ENCODE peak calls at places on chromosomes 11 and 22, in nine cellular contexts. V, K, B, P, E, D, M, Z and G are unnamed samples.

GRCh38 chr11:125176866-125177265 is 12.3 kb downstream of the PKNOX2 start:
- DNase-seq in B (no peak), E (no peak), V (no peak), Z (no peak), D (no peak), P (no peak), M (no peak), K (no peak), G (no peak)

GRCh38 chr22:25545677-25546076 is 18.8 kb upstream of the GRK3 start:
- DNase-seq in Z (no peak), K (no peak), B (no peak), M (no peak), E (no peak), D (no peak), V (no peak), P (no peak), G (no peak)

GRCh38 chr22:49964493-49965290 is 4.1 kb downstream of the PIM3 start:
- DNase-seq in K (no peak), Z (peak; percentile 28), P (no peak), E (peak; percentile 28), D (no peak), V (peak; percentile 73), M (peak; percentile 71), B (peak; percentile 20), G (peak; percentile 69)

GRCh38 chr11:128965485-128965884 is 22.8 kb upstream of the TP53AIP1 start:
- DNase-seq in E (no peak), P (no peak), M (no peak), B (no peak), Z (no peak), V (no peak), K (no peak), D (peak; percentile 47), G (no peak)

GRCh38 chr11:69342588-69343330 is 48.8 kb downstream of the MYEOV start:
- DNase-seq in E (no peak), M (no peak), P (no peak), D (no peak), Z (peak; percentile 26), V (no peak), B (no peak), K (no peak), G (peak; percentile 83)

GRCh38 chr22:49107961-49108530 is 719.6 kb downstream of the BRD1 start:
- DNase-seq in K (no peak), B (no peak), E (no peak), Z (no peak), D (no peak), V (no peak), P (no peak), M (no peak), G (peak; percentile 68)

GRCh38 chr11:10918698-10919097 is 60.8 kb upstream of the ZBED5 start:
- DNase-seq in Z (no peak), V (no peak), M (no peak), E (no peak), D (no peak), K (no peak), B (no peak), P (no peak), G (no peak)

GRCh38 chr11:70906101-70906500 is 346.3 kb downstream of the SHANK2 start:
- DNase-seq in E (no peak), K (no peak), B (no peak), P (no peak), M (no peak), Z (no peak), V (no peak), D (no peak), G (no peak)

GRCh38 chr22:46196268-46196667 is 45.9 kb downstream of the PPARA start:
- DNase-seq in D (no peak), K (no peak), V (no peak), E (peak; percentile 77), B (no peak), P (peak; percentile 64), Z (no peak), M (no peak), G (no peak)

GRCh38 chr11:110471315-110471714 is 41.6 kb downstream of the FDX1 start:
- DNase-seq in P (no peak), Z (no peak), D (peak; percentile 63), V (no peak), K (no peak), B (no peak), E (no peak), M (no peak), G (no peak)

GRCh38 chr11:120675171-120675570 is 163.6 kb downstream of the GRIK4 start:
- DNase-seq in K (no peak), Z (no peak), D (peak; percentile 11), M (no peak), B (no peak), V (no peak), P (no peak), E (no peak), G (no peak)

GRCh38 chr22:22930222-22930497 is 42.5 kb downstream of the IGLL5 start:
- DNase-seq in Z (no peak), P (no peak), D (no peak), E (no peak), V (no peak), K (no peak), B (no peak), M (no peak), G (peak; percentile 52)

GRCh38 chr11:114847599-114847998 is 169.3 kb downstream of the NXPE2 start:
- DNase-seq in Z (no peak), K (no peak), V (no peak), D (no peak), E (no peak), P (no peak), B (no peak), M (no peak), G (no peak)

GRCh38 chr22:50622723-50623327 is 5.1 kb downstream of the ARSA start:
- DNase-seq in M (peak; percentile 66), Z (no peak), P (no peak), E (peak; percentile 92), K (no peak), B (no peak), V (no peak), D (no peak), G (no peak)

GRCh38 chr11:108431997-108432396 is 35.3 kb downstream of the C11orf65 start:
- DNase-seq in K (no peak), E (no peak), P (no peak), B (no peak), D (no peak), M (no peak), Z (no peak), V (no peak), G (no peak)

GRCh38 chr11:69293819-69294505 is at the start of gene MYEOV:
- DNase-seq in B (no peak), D (peak; percentile 51), E (peak; percentile 67), K (no peak), Z (peak; percentile 61), V (no peak), M (no peak), P (no peak), G (peak; percentile 42)

GRCh38 chr11:117189941-117190544 is 9.1 kb upstream of the TAGLN start:
- DNase-seq in M (peak; percentile 35), Z (no peak), V (peak; percentile 61), D (no peak), B (no peak), K (no peak), E (no peak), P (no peak), G (peak; percentile 55)

GRCh38 chr11:65077466-65077865 is 6.4 kb downstream of the CDCA5 start:
- DNase-seq in E (no peak), V (no peak), Z (no peak), K (no peak), M (no peak), D (peak; percentile 32), P (no peak), B (no peak), G (no peak)

GRCh38 chr11:67583319-67584204 is at the start of gene GSTP1:
- DNase-seq in E (peak; percentile 88), P (peak; percentile 93), M (peak; percentile 95), B (peak; percentile 93), K (peak; percentile 76), D (peak; percentile 88), Z (peak; percentile 90), V (peak; percentile 94), G (peak; percentile 96)
- TF ChIP-seq CTCF in E (no peak), P (peak; percentile 86), M (peak; percentile 71), B (peak; percentile 83), K (peak; percentile 51), D (peak; percentile 48), Z (peak; percentile 20), V (peak; percentile 77), G (peak; percentile 87)

DNA sequence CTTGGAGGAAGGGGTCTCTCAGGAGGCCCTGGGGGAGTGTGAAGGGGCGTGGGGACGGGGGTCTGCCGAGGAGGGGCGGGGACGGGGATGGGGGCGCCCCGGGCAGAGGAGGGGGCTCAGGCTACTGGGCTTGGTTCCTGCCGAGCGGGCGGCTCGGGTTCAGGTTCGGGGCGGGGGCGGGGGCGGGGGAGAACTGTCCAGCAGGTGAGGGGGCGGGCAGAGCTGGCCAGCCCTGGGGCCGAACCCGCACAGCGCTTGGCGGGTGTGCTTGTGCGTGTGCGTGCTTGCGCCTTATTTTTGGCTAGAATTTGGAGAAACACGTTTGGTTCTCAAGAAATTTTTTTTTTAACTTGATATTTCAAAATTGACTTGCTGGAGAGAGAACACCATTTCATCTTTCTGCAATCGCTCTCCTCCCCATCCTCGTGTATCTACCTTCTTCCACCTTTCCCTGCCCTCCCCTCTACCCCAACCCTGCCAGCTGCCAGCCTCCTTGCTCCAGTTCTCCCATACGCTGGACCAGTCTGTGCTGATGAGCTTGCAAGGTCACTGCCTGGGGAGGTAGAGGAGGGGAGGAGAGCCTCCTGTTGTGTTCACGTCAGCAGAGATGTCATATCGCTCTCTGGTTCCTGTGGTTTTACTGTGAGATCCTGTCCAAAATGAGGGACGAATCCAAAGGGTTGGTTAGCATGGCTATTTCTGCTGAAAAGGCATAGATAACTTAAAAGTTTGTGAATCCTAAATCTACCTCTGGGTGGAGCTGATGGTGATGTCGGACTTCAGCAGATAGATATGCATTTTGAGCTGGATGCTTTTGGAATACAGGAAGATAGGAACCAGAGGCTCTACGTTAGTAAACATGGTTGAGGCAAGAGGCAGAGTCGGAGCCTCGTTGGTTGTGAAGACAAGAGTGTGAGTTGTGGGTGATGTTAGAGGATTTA is 668 bp downstream of the MADD start:
- DNase-seq in E (no peak), D (peak; percentile 72), M (no peak), B (no peak), Z (no peak), P (no peak), K (no peak), V (no peak), G (no peak)
- TF ChIP-seq CTCF in E (no peak), D (peak; percentile 29), M (no peak), B (no peak), Z (no peak), P (no peak), K (peak; percentile 9), V (no peak), G (peak; percentile 59)

DNA sequence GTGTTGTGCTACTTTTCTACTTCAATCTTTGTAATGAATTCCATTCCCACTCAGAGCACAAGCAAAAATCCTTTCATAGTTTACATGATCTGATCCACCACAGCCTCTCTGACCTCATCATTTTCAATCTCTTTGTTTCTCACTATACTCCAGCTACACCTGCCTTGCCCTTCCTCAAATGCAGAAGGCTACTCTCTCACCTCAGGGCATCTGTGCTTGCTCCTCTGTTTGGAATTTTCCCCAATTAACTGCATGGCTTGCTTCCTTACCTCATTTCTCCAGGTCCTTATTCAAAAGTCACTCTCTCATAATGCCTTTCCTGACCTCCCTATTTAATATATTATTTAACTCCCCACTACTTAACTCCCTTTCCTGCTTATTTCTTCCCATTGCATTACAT is 100.6 kb upstream of the OLFML1 start:
- DNase-seq in Z (no peak), D (no peak), E (no peak), K (no peak), M (no peak), B (no peak), P (no peak), V (no peak), G (no peak)
- TF ChIP-seq CTCF in Z (no peak), D (no peak), E (no peak), K (no peak), M (no peak), B (no peak), P (no peak), V (no peak), G (no peak)

GRCh38 chr22:31749636-31750364 is at the start of gene PRR14L:
- DNase-seq in E (peak; percentile 99), Z (peak; percentile 99), M (peak; percentile 98), D (peak; percentile 94), K (peak; percentile 75), P (peak; percentile 99), B (peak; percentile 98), V (peak; percentile 97), G (peak; percentile 99)
- TF ChIP-seq CTCF in E (no peak), Z (peak; percentile 0), M (no peak), D (no peak), K (no peak), P (no peak), B (no peak), V (no peak), G (peak; percentile 46)